ENCODE peak calls at places on chromosome 7, in six cellular contexts. H, A, W, F, C and X are unnamed samples.
A peak's percentile ranks its signal among the peaks of the same experiment; 100 is the strongest.

GRCh38 chr7:116219288-116219687 is 8.9 kb downstream of the TES start:
- DNase-seq in C (no peak), W (no peak), A (no peak), F (no peak), H (no peak), X (no peak)

GRCh38 chr7:143288836-143289235 is 685 bp downstream of the CASP2 start:
- DNase-seq in W (peak; percentile 16), A (no peak), F (no peak), H (no peak), C (no peak), X (no peak)

GRCh38 chr7:26097837-26098668 is 53.9 kb upstream of the NFE2L3 start:
- DNase-seq in F (no peak), C (no peak), A (no peak), W (no peak), H (no peak), X (no peak)

GRCh38 chr7:149071641-149072437 is 18.7 kb downstream of the ZNF786 start:
- DNase-seq in W (peak; percentile 78), C (no peak), A (no peak), H (peak; percentile 69), F (no peak), X (no peak)

GRCh38 chr7:138852469-138852868 is 54.5 kb upstream of the ATP6V0A4 start:
- DNase-seq in H (no peak), C (no peak), A (no peak), F (no peak), W (no peak), X (no peak)

GRCh38 chr7:90777075-90777864 is 181.1 kb downstream of the CDK14 start:
- DNase-seq in W (no peak), H (no peak), F (no peak), C (no peak), A (no peak), X (no peak)

GRCh38 chr7:100167912-100168323 is 499 bp downstream of the GAL3ST4 start:
- DNase-seq in C (no peak), W (peak; percentile 59), A (peak; percentile 61), F (no peak), H (no peak), X (no peak)

GRCh38 chr7:99096124-99096887 is 47.6 kb downstream of the SMURF1 start:
- DNase-seq in F (no peak), W (no peak), C (peak; percentile 87), A (no peak), H (no peak), X (no peak)

GRCh38 chr7:3215624-3216585 is 85.1 kb upstream of the SDK1 start:
- DNase-seq in F (peak; percentile 21), H (no peak), A (no peak), C (peak; percentile 47), W (no peak), X (no peak)

GRCh38 chr7:69994907-69995542 is 396.8 kb downstream of the AUTS2 start:
- DNase-seq in H (no peak), C (no peak), W (no peak), F (no peak), A (no peak), X (no peak)

GRCh38 chr7:103124429-103124979 is 24.4 kb downstream of the NAPEPLD start:
- DNase-seq in W (no peak), A (no peak), F (no peak), H (no peak), C (no peak), X (no peak)

GRCh38 chr7:70595741-70596574 is 536.0 kb upstream of the GALNT17 start:
- DNase-seq in H (peak; percentile 63), C (no peak), W (peak; percentile 80), A (no peak), F (no peak), X (no peak)

GRCh38 chr7:45259966-45260646 is 102.5 kb downstream of the RAMP3 start:
- DNase-seq in A (peak; percentile 81), W (peak; percentile 81), C (peak; percentile 28), H (peak; percentile 83), F (no peak), X (no peak)

GRCh38 chr7:119935418-119936025 is 337.5 kb upstream of the KCND2 start:
- DNase-seq in W (peak; percentile 60), H (no peak), C (no peak), A (no peak), F (no peak), X (no peak)

GRCh38 chr7:113996405-113996804 is 77.6 kb upstream of the PPP1R3A start:
- DNase-seq in W (no peak), A (no peak), C (no peak), H (no peak), F (no peak), X (no peak)

GRCh38 chr7:9226500-9226899 is 793.1 kb downstream of the NXPH1 start:
- DNase-seq in F (no peak), W (no peak), A (no peak), H (no peak), C (no peak), X (no peak)

GRCh38 chr7:75534727-75535307 is 42.7 kb downstream of the SPDYE5 start:
- DNase-seq in A (no peak), C (no peak), W (no peak), F (no peak), H (no peak), X (no peak)

GRCh38 chr7:150967332-150967731 is 10.8 kb downstream of the KCNH2 start:
- DNase-seq in H (no peak), W (no peak), C (no peak), A (no peak), F (no peak), X (no peak)

GRCh38 chr7:150964593-150965111 is 13.5 kb downstream of the KCNH2 start:
- DNase-seq in H (peak; percentile 91), A (no peak), F (peak; percentile 74), C (peak; percentile 51), W (peak; percentile 60), X (no peak)

GRCh38 chr7:150968056-150968455 is 10.1 kb downstream of the KCNH2 start:
- DNase-seq in H (peak; percentile 55), A (no peak), F (no peak), W (no peak), C (no peak), X (no peak)

GRCh38 chr7:150965273-150965830 is 12.8 kb downstream of the KCNH2 start:
- DNase-seq in F (no peak), C (no peak), H (peak; percentile 67), A (no peak), W (no peak), X (no peak)

DNA sequence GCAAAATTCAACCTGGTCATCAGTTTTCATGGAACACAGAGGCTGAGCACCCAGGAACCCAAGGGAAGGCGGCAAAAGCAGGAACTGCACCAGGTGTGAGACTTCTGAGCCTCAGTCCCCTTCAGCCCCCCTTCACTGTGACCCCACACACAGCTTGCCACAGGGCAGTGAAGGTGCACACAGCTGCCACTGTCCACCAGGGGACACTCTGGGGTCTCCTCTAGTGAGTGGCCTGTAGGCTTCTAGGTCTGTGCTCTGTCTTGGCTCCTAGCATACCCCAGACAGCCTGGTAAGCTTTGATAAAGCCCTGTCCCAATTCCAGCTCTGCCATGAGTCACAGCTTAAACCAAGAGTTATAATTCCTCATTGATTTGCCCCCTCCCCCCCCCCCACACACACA is 12.1 kb downstream of the KCNH2 start:
- DNase-seq in A (no peak), F (no peak), C (no peak), H (peak; percentile 60), W (peak; percentile 86), X (no peak)
- TF ChIP-seq CTCF in A (no peak), F (peak; percentile 49), C (no peak), H (peak; percentile 53), W (peak; percentile 72), X (no peak)

GRCh38 chr7:30996261-30996660 is 32.5 kb downstream of the GHRHR start:
- DNase-seq in C (peak; percentile 24), F (no peak), A (no peak), H (peak; percentile 72), W (no peak), X (peak; percentile 21)

GRCh38 chr7:30998180-30998579 is 34.4 kb downstream of the GHRHR start:
- DNase-seq in F (no peak), A (no peak), W (no peak), H (peak; percentile 74), C (no peak), X (no peak)

GRCh38 chr7:30995541-30995940 is 31.8 kb downstream of the GHRHR start:
- DNase-seq in H (no peak), F (no peak), C (no peak), W (no peak), A (no peak), X (no peak)

GRCh38 chr7:30996883-30997282 is 33.1 kb downstream of the GHRHR start:
- DNase-seq in C (no peak), A (no peak), W (no peak), H (no peak), F (no peak), X (no peak)

GRCh38 chr7:30997316-30997715 is 33.6 kb downstream of the GHRHR start:
- DNase-seq in H (no peak), F (no peak), W (no peak), A (no peak), C (no peak), X (no peak)
- H3K27ac ChIP-seq in H (no peak overlapping the region), F (no peak overlapping the region), W (no peak overlapping the region), A (no peak overlapping the region), C (no peak overlapping the region), X (no peak overlapping the region)

DNA sequence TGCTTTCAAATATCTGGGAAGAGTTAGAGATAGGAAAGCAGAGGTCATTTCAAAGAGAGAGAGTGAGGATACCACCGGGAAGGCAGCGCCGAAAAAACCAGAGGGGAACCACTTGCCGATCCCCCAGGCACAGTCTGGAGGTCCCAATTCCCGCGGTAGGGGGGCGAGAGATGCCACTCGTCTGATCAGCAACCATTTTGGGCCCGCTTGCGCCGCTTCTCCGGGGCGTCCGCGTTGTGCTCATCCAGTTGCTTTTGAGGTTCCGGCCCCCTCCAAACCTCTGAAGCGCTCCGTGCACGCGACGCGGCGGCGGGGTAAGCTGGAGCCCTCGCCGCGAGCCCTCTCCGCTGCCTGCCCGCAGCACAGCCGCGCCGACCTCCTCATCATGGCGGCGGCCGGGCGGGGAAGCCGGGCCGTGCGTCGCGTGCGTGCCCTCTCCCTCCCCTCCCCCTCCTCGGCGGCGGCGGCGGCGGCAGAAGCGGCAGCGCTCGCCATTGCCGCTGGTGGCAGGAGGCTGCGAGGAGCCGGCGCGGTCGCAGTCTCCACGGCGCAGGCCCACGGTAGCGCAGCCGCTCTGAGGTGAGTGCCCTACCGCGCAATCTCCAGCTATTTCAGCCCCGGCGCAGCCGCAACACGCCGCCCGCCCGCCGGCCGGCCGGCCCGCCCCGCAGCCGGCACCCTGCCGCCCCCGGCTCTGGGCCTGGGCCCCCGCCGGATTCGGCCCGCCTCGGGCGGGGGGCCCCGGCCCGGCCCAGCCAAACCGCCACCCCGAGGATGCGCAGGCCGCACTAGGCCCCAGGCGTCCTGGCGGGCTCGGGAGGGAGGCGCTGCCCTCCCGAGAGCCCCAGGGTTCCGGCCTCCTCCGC is at the start of gene NRF1:
- DNase-seq in W (peak; percentile 96), C (peak; percentile 92), F (peak; percentile 77), H (peak; percentile 95), A (peak; percentile 96), X (peak; percentile 89)
- TF ChIP-seq CTCF in W (no peak), C (peak; percentile 60), F (no peak), H (peak; percentile 25), A (peak; percentile 35), X (no peak)

GRCh38 chr7:130674456-130674855 is 5.9 kb upstream of the COPG2 start:
- DNase-seq in H (no peak), C (no peak), W (no peak), A (no peak), F (no peak), X (no peak)

GRCh38 chr7:130668258-130669050 is at the start of gene COPG2:
- DNase-seq in H (peak; percentile 93), W (peak; percentile 97), A (peak; percentile 93), F (peak; percentile 71), C (peak; percentile 85), X (peak; percentile 78)

GRCh38 chr7:130672146-130672545 is 3.6 kb upstream of the COPG2 start:
- DNase-seq in F (no peak), C (no peak), H (no peak), W (no peak), A (no peak), X (no peak)

GRCh38 chr7:130669051-130669700 is 628 bp upstream of the COPG2 start:
- DNase-seq in A (no peak), H (no peak), W (no peak), C (no peak), F (no peak), X (no peak)

GRCh38 chr7:130673066-130673465 is 4.5 kb upstream of the COPG2 start:
- DNase-seq in A (no peak), F (no peak), H (no peak), C (no peak), W (no peak), X (no peak)
- H3K27ac ChIP-seq in A (no peak overlapping the region), F (no peak overlapping the region), H (no peak overlapping the region), C (no peak overlapping the region), W (no peak overlapping the region), X (no peak overlapping the region)